ENCODE peak calls at places on chromosomes 2 and 18, in seven cellular contexts. J, V, G, F, I, N and C are unnamed samples.

GRCh38 chr2:1037066-1037465 is 86.4 kb downstream of the SNTG2 start:
- DNase-seq in J (no peak), V (no peak), G (no peak), F (no peak), I (no peak), N (no peak), C (no peak)

GRCh38 chr2:221818569-221818968 is 246.5 kb upstream of the EPHA4 start:
- DNase-seq in J (no peak), V (no peak), G (no peak), F (no peak), I (no peak), N (no peak), C (no peak)

GRCh38 chr18:44852818-44853217 is 172.1 kb downstream of the SETBP1 start:
- DNase-seq in J (no peak), V (no peak), G (no peak), F (no peak), I (no peak), N (peak), C (no peak)

GRCh38 chr18:6626457-6626856 is 103.1 kb upstream of the ARHGAP28 start:
- DNase-seq in J (no peak), V (no peak), G (no peak), F (no peak), I (no peak), N (no peak), C (no peak)

GRCh38 chr2:237694423-237695194 is 67.2 kb downstream of the LRRFIP1 start:
- DNase-seq in J (no peak), V (no peak), G (no peak), F (no peak), I (no peak), N (no peak), C (peak)

GRCh38 chr18:79531386-79531785 is 135.7 kb downstream of the NFATC1 start:
- DNase-seq in J (no peak), V (no peak), G (no peak), F (peak), I (no peak), N (no peak), C (peak)

GRCh38 chr2:38390941-38391340 is 13.9 kb upstream of the ATL2 start:
- DNase-seq in J (no peak), V (no peak), G (no peak), F (no peak), I (no peak), N (no peak), C (no peak)

GRCh38 chr2:34069604-34070003 is 470.5 kb upstream of the FAM98A start:
- DNase-seq in J (no peak), V (no peak), G (no peak), F (no peak), I (no peak), N (no peak), C (no peak)

GRCh38 chr2:47274780-47275117 is 119.6 kb upstream of the STPG4 start:
- DNase-seq in J (no peak), V (no peak), G (no peak), F (no peak), I (no peak), N (no peak), C (no peak)

GRCh38 chr2:23549051-23549450 is 164.1 kb downstream of the KLHL29 start:
- DNase-seq in J (no peak), V (peak), G (no peak), F (no peak), I (no peak), N (no peak), C (no peak)

GRCh38 chr2:101431486-101431885 is 43.4 kb downstream of the RFX8 start:
- DNase-seq in J (no peak), V (no peak), G (no peak), F (no peak), I (no peak), N (peak), C (no peak)

GRCh38 chr18:38565513-38565912 is 999.9 kb upstream of the CELF4 start:
- DNase-seq in J (no peak), V (no peak), G (no peak), F (no peak), I (no peak), N (no peak), C (no peak)

GRCh38 chr2:195320416-195320973 is 336.5 kb upstream of the SLC39A10 start:
- DNase-seq in J (no peak), V (peak), G (no peak), F (no peak), I (no peak), N (no peak), C (no peak)

GRCh38 chr2:68429311-68429826 is 37.7 kb downstream of the FBXO48 start:
- DNase-seq in J (no peak), V (no peak), G (no peak), F (no peak), I (no peak), N (no peak), C (no peak)

GRCh38 chr2:11829324-11829946 is 83.0 kb downstream of the LPIN1 start:
- DNase-seq in J (peak), V (peak), G (peak), F (no peak), I (peak), N (peak), C (peak)

GRCh38 chr18:62388855-62389760 is 64.0 kb downstream of the TNFRSF11A start:
- DNase-seq in J (no peak), V (no peak), G (peak), F (no peak), I (no peak), N (no peak), C (no peak)

GRCh38 chr2:40734797-40735196 is 282.9 kb upstream of the SLC8A1 start:
- DNase-seq in J (no peak), V (peak), G (no peak), F (no peak), I (no peak), N (peak), C (no peak)

GRCh38 chr2:240947176-240947575 is 41.0 kb downstream of the CROCC2 start:
- DNase-seq in J (no peak), V (no peak), G (no peak), F (peak), I (peak), N (no peak), C (no peak)

GRCh38 chr2:98148968-98149697 is 62.2 kb downstream of the VWA3B start:
- DNase-seq in J (no peak), V (peak), G (peak), F (no peak), I (no peak), N (peak), C (no peak)

GRCh38 chr2:196239622-196240587 is 68.5 kb upstream of the STK17B start:
- DNase-seq in J (peak), V (peak), G (no peak), F (no peak), I (peak), N (peak), C (peak)

GRCh38 chr2:173298536-173299097 is 56.1 kb upstream of the CDCA7 start:
- DNase-seq in J (no peak), V (no peak), G (no peak), F (no peak), I (no peak), N (no peak), C (no peak)

GRCh38 chr2:223952280-223952968 is 4.8 kb upstream of the MRPL44 start:
- DNase-seq in J (no peak), V (no peak), G (no peak), F (no peak), I (no peak), N (no peak), C (no peak)

GRCh38 chr2:202361133-202361532 is 15.0 kb upstream of the BMPR2 start:
- DNase-seq in J (no peak), V (no peak), G (no peak), F (no peak), I (no peak), N (peak), C (no peak)

GRCh38 chr18:73793386-73793785 is 354.2 kb downstream of the FBXO15 start:
- DNase-seq in J (no peak), V (peak), G (peak), F (no peak), I (no peak), N (peak), C (no peak)

GRCh38 chr2:59713577-59713976 is 839.9 kb downstream of the BCL11A start:
- DNase-seq in J (no peak), V (no peak), G (no peak), F (no peak), I (no peak), N (no peak), C (no peak)

GRCh38 chr2:201152999-201153398 is 29.9 kb upstream of the CASP10 start:
- DNase-seq in J (no peak), V (no peak), G (no peak), F (no peak), I (no peak), N (no peak), C (no peak)

DNA sequence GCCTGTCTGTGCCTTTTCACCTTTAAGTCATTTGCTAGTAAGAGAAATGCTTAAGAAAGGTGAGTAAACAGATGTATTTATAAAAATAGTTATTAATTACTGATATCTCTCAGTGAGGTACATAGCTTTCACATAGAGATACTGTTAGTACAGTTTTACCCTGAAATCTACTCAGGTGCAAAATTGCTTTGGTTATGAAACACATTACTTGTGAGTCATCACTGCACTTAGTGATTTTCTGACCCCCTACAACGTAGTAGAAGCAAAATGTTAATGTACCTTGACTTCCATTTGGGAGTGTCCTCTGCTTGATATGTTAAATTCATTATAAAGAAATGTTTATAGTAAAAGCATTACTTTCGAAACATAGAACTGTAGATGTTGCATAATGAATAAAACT is 6.5 kb downstream of the GLS start:
- DNase-seq in J (no peak), V (no peak), G (no peak), F (no peak), I (no peak), N (no peak), C (no peak)
- H3K4me3 ChIP-seq in J (no peak), V (no peak), G (no peak), F (no peak), I (no peak), N (no peak), C (no peak)

DNA sequence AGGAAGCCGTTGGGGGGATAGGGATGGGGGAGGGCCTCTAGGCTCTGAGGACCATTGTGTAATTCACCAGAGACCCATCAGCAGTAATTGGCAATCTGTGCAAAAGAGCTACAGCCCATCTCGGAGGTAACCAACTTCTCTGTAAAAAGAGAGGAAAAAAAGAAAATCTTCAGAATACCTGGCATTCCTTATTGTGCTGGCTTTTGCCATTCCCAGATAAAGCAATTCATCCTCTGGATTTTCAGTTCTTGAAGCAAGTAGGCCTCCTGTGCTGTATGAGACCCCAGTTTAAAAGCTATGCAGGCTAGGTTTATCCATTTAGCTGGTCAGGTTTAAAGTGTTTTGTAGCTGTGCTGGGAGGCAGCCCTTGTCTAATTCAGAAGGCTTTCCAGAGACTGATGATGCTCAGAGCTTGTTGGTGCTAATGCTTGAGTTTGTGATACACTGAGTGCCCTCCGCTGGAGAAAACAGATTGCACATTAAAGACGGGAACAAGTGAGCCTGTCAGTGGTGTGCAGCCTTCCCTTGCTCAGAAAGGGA is at the start of gene LRRTM4:
- DNase-seq in J (peak), V (peak), G (peak), F (no peak), I (no peak), N (no peak), C (no peak)
- H3K4me3 ChIP-seq in J (peak), V (no peak), G (no peak), F (no peak), I (no peak), N (no peak), C (no peak)

GRCh38 chr2:234426616-234427015 is 70.3 kb downstream of the ARL4C start:
- DNase-seq in J (no peak), V (no peak), G (no peak), F (no peak), I (no peak), N (no peak), C (no peak)

GRCh38 chr2:234429265-234429664 is 67.6 kb downstream of the ARL4C start:
- DNase-seq in J (no peak), V (no peak), G (peak), F (no peak), I (no peak), N (no peak), C (no peak)

GRCh38 chr2:234423884-234424283 is 73.0 kb downstream of the ARL4C start:
- DNase-seq in J (no peak), V (no peak), G (no peak), F (no peak), I (no peak), N (no peak), C (no peak)

GRCh38 chr2:234425923-234426603 is 70.8 kb downstream of the ARL4C start:
- DNase-seq in J (no peak), V (no peak), G (no peak), F (no peak), I (no peak), N (no peak), C (no peak)

GRCh38 chr2:234427081-234428058 is 69.5 kb downstream of the ARL4C start:
- DNase-seq in J (no peak), V (peak), G (peak), F (no peak), I (no peak), N (peak), C (no peak)
- H3K4me3 ChIP-seq in J (no peak), V (no peak), G (no peak), F (no peak), I (no peak), N (no peak), C (no peak)

DNA sequence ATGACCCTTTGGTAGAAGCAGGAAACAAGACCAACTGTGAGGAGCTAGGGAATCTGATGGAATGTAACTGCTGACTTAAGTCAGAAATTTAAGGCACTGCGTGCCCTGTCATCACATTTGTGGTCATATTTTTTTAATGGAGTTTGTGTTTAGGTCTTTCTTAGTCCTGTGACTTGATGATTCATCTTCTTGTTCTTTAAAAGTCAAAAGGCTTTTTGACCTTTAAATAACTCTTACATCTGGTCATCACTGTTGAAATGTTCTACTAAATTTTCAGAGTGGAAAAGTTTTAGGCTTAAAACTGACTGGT is 36.4 kb upstream of the ARMC9 start:
- DNase-seq in J (no peak), V (peak), G (no peak), F (no peak), I (no peak), N (peak), C (no peak)
- H3K4me3 ChIP-seq in J (no peak), V (no peak), G (no peak), F (no peak), I (no peak), N (no peak), C (no peak)

GRCh38 chr2:64641585-64641984 is 12.1 kb downstream of the SERTAD2 start:
- DNase-seq in J (no peak), V (no peak), G (no peak), F (no peak), I (no peak), N (no peak), C (no peak)

GRCh38 chr2:64644240-64645013 is 9.3 kb downstream of the SERTAD2 start:
- DNase-seq in J (peak), V (peak), G (peak), F (no peak), I (peak), N (peak), C (peak)

GRCh38 chr2:64646007-64646880 is 7.5 kb downstream of the SERTAD2 start:
- DNase-seq in J (peak), V (peak), G (peak), F (peak), I (peak), N (peak), C (peak)

GRCh38 chr2:64645014-64645418 is 8.7 kb downstream of the SERTAD2 start:
- DNase-seq in J (peak), V (peak), G (peak), F (no peak), I (no peak), N (peak), C (no peak)

GRCh38 chr2:64643838-64644219 is 9.9 kb downstream of the SERTAD2 start:
- DNase-seq in J (no peak), V (no peak), G (no peak), F (no peak), I (no peak), N (no peak), C (no peak)
- H3K4me3 ChIP-seq in J (no peak), V (no peak), G (no peak), F (no peak), I (no peak), N (peak), C (no peak)

DNA sequence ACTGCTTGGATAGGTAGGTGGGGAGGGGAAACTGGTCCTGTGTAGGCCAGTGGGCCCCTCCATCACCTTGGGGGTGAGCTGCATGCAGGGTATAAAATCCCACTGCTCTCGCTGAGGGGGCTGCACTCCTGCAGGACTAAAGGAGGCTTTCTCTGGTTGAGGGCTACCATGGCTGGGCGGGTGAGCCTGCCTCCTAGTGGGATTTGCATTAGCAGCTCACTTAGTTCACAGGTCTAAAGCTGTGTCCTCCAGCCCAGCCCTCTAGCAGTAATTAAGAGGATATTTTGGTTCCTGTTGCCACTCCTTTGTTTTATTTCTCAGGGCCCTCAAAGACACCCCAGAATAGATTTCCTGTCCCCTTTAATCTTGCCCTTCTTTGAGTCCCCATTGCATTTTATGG is 24.6 kb downstream of the TMEM127 start:
- DNase-seq in J (no peak), V (no peak), G (no peak), F (no peak), I (no peak), N (no peak), C (no peak)
- H3K4me3 ChIP-seq in J (no peak), V (no peak), G (no peak), F (no peak), I (no peak), N (no peak), C (no peak)